ENCODE peak calls at places on chromosomes 16 and 17, in four cellular contexts. Z is HepG2, N is transverse colon, V is tibial nerve. K is an unnamed sample. For H3K36me3, the result is how much of the 10 kb centered on the place peaks cover.

GRCh38 chr16:56547949-56548567 is 16.8 kb upstream of the MT4 start:
- DNase-seq in Z (no peak), N (no peak), V (no peak), K (no peak)

GRCh38 chr16:68077866-68078725 is 7.1 kb upstream of the NFATC3 start:
- DNase-seq in Z (no peak), N (no peak), V (no peak), K (no peak)

GRCh38 chr17:44049294-44050080 is 17.0 kb downstream of the LSM12 start:
- DNase-seq in Z (no peak), N (no peak), V (no peak), K (no peak)

GRCh38 chr16:64983983-64984382 is 137.9 kb downstream of the CDH11 start:
- DNase-seq in Z (peak), N (no peak), V (peak), K (peak)

GRCh38 chr16:23700509-23700908 is 12.5 kb downstream of the ERN2 start:
- DNase-seq in Z (no peak), N (peak), V (no peak), K (no peak)

GRCh38 chr16:54812229-54812628 is 118.4 kb upstream of the IRX5 start:
- DNase-seq in Z (peak), N (no peak), V (no peak), K (no peak)

GRCh38 chr16:5633845-5634440 is 536.3 kb upstream of the EEF2KMT start:
- DNase-seq in Z (peak), N (no peak), V (no peak), K (no peak)

GRCh38 chr17:7580631-7581554 is 1.5 kb downstream of the CD68 start:
- DNase-seq in Z (no peak), N (no peak), V (no peak), K (no peak)

GRCh38 chr16:30923554-30924085 is at the start of gene FBXL19:
- DNase-seq in Z (no peak), N (peak), V (no peak), K (peak)

GRCh38 chr17:77451894-77452852 is 311.4 kb downstream of the SEC14L1 start:
- DNase-seq in Z (peak), N (peak), V (peak), K (peak)

GRCh38 chr17:81245024-81245664 is 6.0 kb downstream of the NDUFAF8 start:
- DNase-seq in Z (no peak), N (no peak), V (no peak), K (no peak)

GRCh38 chr17:34254651-34255380 is at the start of gene CCL2:
- DNase-seq in Z (no peak), N (peak), V (peak), K (peak)

GRCh38 chr16:77273815-77274214 is 74.6 kb downstream of the SYCE1L start:
- DNase-seq in Z (no peak), N (no peak), V (no peak), K (no peak)

GRCh38 chr17:78748048-78748729 is 33.9 kb downstream of the CYTH1 start:
- DNase-seq in Z (peak), N (peak), V (peak), K (no peak)

GRCh38 chr17:1640329-1641064 is 5.0 kb downstream of the SCARF1 start:
- DNase-seq in Z (no peak), N (no peak), V (no peak), K (no peak)

GRCh38 chr17:79005063-79005861 is 4.3 kb downstream of the CANT1 start:
- DNase-seq in Z (no peak), N (peak), V (no peak), K (peak)

GRCh38 chr17:81558941-81559806 is 7.0 kb upstream of the FAAP100 start:
- DNase-seq in Z (no peak), N (no peak), V (no peak), K (no peak)

GRCh38 chr17:28675485-28675884 is 13.5 kb downstream of the SUPT6H start:
- DNase-seq in Z (no peak), N (no peak), V (no peak), K (no peak)

DNA sequence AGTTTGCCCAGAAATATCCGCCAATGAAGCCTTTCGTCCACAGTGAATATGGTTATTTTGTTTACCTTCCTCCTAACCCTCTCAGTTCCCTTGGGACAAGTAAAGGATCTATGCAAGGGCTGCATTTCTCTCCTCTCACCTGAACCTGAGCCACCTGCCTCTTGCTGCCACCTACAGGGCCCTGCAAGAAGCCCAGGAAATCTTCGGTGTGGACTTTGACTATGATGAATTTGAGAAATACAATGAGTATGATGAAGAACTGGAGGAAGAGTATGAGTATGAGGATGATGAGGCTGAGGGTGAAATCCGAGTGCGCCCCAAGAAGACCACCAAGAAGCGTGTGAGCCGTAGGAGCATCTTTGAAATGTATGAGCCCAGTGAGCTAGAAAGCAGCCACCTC is 14.0 kb downstream of the SUPT6H start:
- DNase-seq in Z (peak), N (peak), V (no peak), K (no peak)
- H3K36me3 ChIP-seq in Z (half or more), N (under half), V (half or more), K (under half)

DNA sequence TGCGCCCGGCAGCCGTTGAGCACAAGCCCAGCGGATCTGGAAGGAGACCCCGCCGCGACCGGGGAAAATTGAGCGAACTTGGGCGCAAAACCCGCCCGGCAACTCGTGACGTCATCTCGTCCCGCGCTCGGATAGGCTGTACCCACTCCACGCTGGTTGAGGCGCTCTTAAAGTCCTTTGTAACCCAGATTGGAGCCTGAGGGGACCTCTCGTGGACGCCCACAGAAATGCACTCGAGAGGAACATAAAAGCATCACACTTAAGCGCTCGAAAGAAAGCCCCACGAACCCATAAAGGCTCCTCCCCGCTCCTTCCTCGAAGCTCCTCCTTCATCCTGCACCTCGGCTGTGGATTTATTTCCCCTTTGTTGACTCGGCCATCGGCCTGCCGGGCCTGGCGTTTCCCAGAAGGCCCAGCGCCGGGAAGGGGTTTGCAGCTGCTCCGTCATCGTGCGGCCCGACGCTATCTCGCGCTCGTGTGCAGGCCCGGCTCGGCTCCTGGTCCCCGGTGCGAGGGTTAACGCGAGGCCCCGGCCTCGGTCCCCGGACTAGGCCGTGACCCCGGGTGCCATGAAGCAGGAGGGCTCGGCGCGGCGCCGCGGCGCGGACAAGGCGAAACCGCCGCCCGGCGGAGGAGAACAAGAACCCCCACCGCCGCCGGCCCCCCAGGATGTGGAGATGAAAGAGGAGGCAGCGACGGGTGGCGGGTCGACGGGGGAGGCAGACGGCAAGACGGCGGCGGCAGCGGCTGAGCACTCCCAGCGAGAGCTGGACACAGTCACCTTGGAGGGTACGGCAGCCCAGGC is at the start of gene PSMD3:
- DNase-seq in Z (peak), N (peak), V (peak), K (peak)
- TF ChIP-seq POLR2A in Z (peak), N (peak), V (peak), K (peak)

DNA sequence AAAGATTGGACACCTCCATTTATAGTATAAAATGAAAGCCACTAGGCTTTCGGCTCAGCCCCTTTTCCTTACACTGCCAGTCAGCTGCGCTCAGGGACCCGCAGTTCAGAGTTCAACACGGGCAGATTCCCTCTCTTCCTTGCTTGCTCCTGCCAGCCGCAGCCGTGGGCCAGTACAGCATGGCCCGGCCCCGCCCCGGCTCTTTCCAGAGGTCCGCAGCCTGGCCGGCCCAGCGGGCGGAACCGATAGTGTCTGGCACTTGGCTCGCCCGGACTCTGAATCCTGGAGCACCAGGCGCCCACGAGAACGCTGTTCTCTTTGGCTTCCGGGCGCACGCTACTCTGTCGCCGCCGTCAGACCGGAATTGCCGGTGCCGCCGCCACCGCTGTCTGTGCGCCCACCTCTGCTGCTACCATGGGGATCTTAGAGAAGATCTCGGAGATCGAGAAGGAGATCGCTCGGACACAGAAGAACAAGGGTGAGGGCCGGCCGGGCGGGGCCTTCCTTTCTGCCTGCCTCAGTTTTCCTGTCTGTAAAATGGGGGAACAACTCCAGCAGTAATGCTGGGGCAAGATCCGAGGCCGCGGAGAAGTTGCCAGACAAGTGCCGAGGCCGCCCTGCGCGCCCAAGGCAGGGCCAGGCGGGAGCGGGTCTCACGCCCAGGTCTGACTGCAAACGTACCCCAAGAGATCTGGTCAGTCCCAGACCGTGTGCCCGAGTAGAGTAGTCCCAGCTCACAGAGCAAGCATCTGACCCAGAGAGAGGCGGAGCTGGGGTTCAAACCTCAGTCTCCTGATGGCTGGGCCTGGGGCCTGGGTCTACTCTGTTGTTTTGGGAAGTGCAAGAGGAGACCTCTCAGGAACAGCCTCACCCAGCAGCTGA is at the start of gene DRG2:
- DNase-seq in Z (peak), N (peak), V (peak), K (peak)
- TF ChIP-seq EP300 in Z (no peak), N (no peak), V (peak), K (no peak)

DNA sequence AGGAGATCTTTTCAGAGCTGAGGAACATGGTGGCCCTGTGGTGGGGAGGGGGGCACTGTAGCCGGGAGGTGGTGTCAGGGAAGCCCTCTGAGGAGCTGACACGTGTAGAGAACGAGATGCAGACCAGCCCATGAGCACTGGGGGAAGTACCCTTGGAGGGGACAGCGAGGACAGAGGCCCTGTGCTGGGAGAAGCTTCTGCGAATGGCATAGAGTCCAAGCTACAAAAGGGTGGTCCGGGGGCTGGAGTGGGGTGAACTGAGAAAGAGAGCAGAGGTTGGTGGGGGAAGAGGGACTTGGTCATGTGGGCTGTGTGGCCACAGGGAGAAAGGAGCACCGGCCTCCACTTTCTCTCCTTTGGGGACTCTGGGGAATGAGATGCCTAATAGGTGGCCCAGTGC is 270.8 kb downstream of the CBLN1 start:
- DNase-seq in Z (no peak), N (no peak), V (no peak), K (no peak)
- H3K36me3 ChIP-seq in Z (under half), N (under half), V (under half), K (under half)

K was measured in ovary.